ENCODE peak calls at places on chromosome 5, in four cellular contexts. V, J, X and Z are unnamed samples.

GRCh38 chr5:33343661-33344327 is 97.0 kb upstream of the TARS1 start:
- DNase-seq in J (no peak), V (peak), X (no peak), Z (no peak)

GRCh38 chr5:96203761-96204160 is 229.3 kb downstream of the PCSK1 start:
- DNase-seq in X (no peak), J (no peak), V (no peak), Z (no peak)

GRCh38 chr5:125181159-125181558 is 434.7 kb upstream of the ZNF608 start:
- DNase-seq in X (no peak), J (no peak), V (no peak), Z (no peak)

GRCh38 chr5:7412369-7412768 is 16.4 kb downstream of the ADCY2 start:
- DNase-seq in X (no peak), V (no peak), J (no peak), Z (no peak)

GRCh38 chr5:106290841-106291240 is 1379.9 kb downstream of the EFNA5 start:
- DNase-seq in X (no peak), V (no peak), J (no peak), Z (no peak)

GRCh38 chr5:168365581-168366081 is 74.2 kb downstream of the WWC1 start:
- DNase-seq in V (no peak), X (peak), J (no peak), Z (peak)

GRCh38 chr5:102853680-102854079 is 98.6 kb downstream of the PAM start:
- DNase-seq in J (no peak), V (peak), X (no peak), Z (no peak)

GRCh38 chr5:112923148-112923917 is 1.3 kb upstream of the REEP5 start:
- DNase-seq in X (no peak), J (no peak), V (no peak), Z (no peak)

GRCh38 chr5:102762095-102762534 is 7.0 kb downstream of the PAM start:
- DNase-seq in J (no peak), X (no peak), V (peak), Z (no peak)

GRCh38 chr5:150298701-150299451 is 3.8 kb downstream of the ARSI start:
- DNase-seq in J (no peak), X (no peak), V (no peak), Z (peak)

GRCh38 chr5:159504857-159505304 is 174.6 kb upstream of the IL12B start:
- DNase-seq in J (no peak), X (peak), V (no peak), Z (peak)

GRCh38 chr5:143376911-143377838 is 26.3 kb downstream of the NR3C1 start:
- DNase-seq in J (no peak), V (peak), X (no peak), Z (peak)

GRCh38 chr5:79507251-79508205 is 6.4 kb downstream of the HOMER1 start:
- DNase-seq in J (no peak), V (peak), X (no peak), Z (no peak)
- H3K27ac ChIP-seq in J (no peak), V (no peak), X (no peak), Z (no peak)

DNA sequence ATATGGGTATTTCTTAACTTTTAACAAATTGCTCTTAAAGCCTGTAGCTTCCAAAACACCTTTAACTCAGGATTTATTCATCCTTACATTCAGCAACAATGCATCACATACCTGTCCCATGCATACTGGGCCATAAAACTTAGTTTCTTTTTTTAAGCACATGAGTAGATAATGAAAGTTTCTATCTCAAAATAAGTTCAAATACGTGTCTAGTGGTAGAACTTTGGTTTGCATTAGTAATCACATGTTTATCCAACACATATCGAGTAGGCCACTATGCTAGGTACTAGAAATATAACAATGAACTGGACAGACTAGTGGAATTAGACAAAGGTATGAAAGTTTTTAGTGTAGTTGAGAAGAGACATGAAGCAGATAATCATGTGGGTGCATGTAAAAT is 99.6 kb downstream of the DOCK2 start:
- DNase-seq in J (no peak), X (no peak), V (no peak), Z (no peak)
- H3K4me3 ChIP-seq in J (no peak), X (no peak), V (no peak), Z (no peak)

GRCh38 chr5:43833966-43834365 is 231.0 kb downstream of the NNT start:
- DNase-seq in J (no peak), V (no peak), X (no peak), Z (no peak)

GRCh38 chr5:43840424-43841232 is 237.6 kb downstream of the NNT start:
- DNase-seq in J (no peak), X (no peak), V (no peak), Z (no peak)

GRCh38 chr5:43839218-43839617 is 236.2 kb downstream of the NNT start:
- DNase-seq in J (no peak), X (no peak), V (peak), Z (no peak)
- H3K27ac ChIP-seq in J (no peak), X (no peak), V (no peak), Z (no peak)

GRCh38 chr5:142129447-142129846 is 20.9 kb downstream of the NDFIP1 start:
- DNase-seq in V (no peak), J (no peak), X (no peak), Z (no peak)

GRCh38 chr5:142122116-142122515 is 13.5 kb downstream of the NDFIP1 start:
- DNase-seq in J (no peak), V (no peak), X (no peak), Z (no peak)

GRCh38 chr5:142125378-142125777 is 16.8 kb downstream of the NDFIP1 start:
- DNase-seq in V (no peak), J (no peak), X (no peak), Z (no peak)

GRCh38 chr5:142128675-142129208 is 20.2 kb downstream of the NDFIP1 start:
- DNase-seq in J (no peak), X (no peak), V (no peak), Z (no peak)

GRCh38 chr5:142125963-142126362 is 17.4 kb downstream of the NDFIP1 start:
- DNase-seq in J (no peak), V (no peak), X (no peak), Z (no peak)
- H3K4me3 ChIP-seq in J (no peak), V (no peak), X (no peak), Z (no peak)

GRCh38 chr5:68259696-68260095 is 44.1 kb downstream of the PIK3R1 start:
- DNase-seq in X (no peak), J (no peak), V (no peak), Z (no peak)

GRCh38 chr5:68261174-68262021 is 45.8 kb downstream of the PIK3R1 start:
- DNase-seq in V (no peak), X (no peak), J (no peak), Z (no peak)

GRCh38 chr5:68260455-68260854 is 44.9 kb downstream of the PIK3R1 start:
- DNase-seq in J (no peak), X (no peak), V (no peak), Z (no peak)

GRCh38 chr5:68257207-68257606 is 41.7 kb downstream of the PIK3R1 start:
- DNase-seq in X (no peak), J (no peak), V (no peak), Z (no peak)

DNA sequence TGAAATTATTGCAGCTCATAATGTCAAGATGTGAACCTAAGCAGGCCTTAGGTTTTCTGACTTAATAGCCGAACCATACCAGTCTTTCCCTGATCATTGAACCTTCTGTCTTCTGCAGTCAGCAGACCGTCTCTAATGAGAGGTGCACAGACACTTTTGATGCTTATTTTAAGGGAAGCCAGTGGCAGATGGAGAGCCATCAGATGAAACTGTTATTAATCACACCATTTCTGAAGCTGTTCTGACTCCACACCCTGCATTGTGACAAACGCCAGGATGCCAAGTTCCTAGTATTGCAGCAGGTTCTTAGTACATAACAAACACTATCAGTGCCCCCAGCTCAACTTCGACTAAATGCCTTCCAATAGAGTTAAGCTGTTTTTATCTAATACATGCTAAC is 43.0 kb downstream of the PIK3R1 start:
- DNase-seq in X (no peak), J (no peak), V (no peak), Z (no peak)
- H3K27ac ChIP-seq in X (no peak), J (no peak), V (no peak), Z (no peak)

GRCh38 chr5:161847896-161848510 is at the start of gene GABRA1:
- DNase-seq in J (no peak), X (no peak), V (no peak), Z (peak)
- H3K4me3 ChIP-seq in J (no peak), X (no peak), V (no peak), Z (no peak)

DNA sequence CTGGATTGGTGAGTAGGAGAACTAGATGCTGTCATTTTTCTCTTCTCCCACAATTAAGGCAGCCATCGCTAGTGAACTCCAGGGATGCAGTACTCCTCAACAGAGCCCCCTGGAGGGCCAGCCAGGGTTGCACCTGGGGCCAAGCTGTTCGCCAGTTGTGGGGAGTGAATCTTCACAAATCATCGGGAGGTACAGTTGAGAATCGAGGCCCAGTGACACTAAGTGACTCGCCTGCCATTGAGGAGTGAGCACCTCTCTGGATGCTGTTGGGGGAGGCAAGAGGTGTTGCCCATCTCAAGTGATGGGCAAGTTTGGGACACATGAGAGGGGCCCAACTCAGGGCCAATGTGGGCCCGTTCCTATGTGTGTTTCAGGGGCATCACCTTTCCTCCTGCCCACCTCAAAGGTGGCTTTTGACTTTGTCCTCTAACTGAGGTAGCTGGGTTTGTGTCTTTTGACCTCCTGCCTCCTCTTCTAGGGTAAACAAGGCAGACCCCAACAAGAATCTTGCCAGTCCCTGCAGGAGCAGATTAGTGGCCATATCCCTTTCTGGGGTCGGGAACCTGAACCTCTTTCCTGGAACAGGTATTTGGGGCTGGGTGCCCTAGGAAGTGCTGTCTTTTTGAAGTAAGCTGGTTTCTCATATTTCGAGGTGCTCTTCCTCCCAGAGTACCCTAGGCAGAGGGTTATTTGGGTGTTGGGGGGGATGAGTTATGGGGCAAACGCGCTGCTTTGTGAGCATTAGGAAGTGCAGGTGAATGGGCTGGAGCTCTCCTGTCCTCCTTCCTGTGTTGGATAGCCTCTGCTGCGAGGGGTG is 181.2 kb downstream of the MACROH2A1 start:
- DNase-seq in J (no peak), V (no peak), X (no peak), Z (no peak)
- H3K27ac ChIP-seq in J (no peak), V (no peak), X (no peak), Z (no peak)

GRCh38 chr5:68189171-68189570 is 26.4 kb upstream of the PIK3R1 start:
- DNase-seq in X (no peak), J (no peak), V (no peak), Z (no peak)

GRCh38 chr5:68192679-68193060 is 22.9 kb upstream of the PIK3R1 start:
- DNase-seq in V (no peak), X (no peak), J (no peak), Z (no peak)

GRCh38 chr5:68189613-68190012 is 25.9 kb upstream of the PIK3R1 start:
- DNase-seq in V (no peak), J (no peak), X (no peak), Z (no peak)

GRCh38 chr5:68182534-68182933 is 33.0 kb upstream of the PIK3R1 start:
- DNase-seq in J (no peak), X (no peak), V (no peak), Z (no peak)

GRCh38 chr5:68187268-68188055 is 28.1 kb upstream of the PIK3R1 start:
- DNase-seq in J (peak), X (peak), V (peak), Z (peak)
- H3K4me3 ChIP-seq in J (peak), X (no peak), V (no peak), Z (no peak)

DNA sequence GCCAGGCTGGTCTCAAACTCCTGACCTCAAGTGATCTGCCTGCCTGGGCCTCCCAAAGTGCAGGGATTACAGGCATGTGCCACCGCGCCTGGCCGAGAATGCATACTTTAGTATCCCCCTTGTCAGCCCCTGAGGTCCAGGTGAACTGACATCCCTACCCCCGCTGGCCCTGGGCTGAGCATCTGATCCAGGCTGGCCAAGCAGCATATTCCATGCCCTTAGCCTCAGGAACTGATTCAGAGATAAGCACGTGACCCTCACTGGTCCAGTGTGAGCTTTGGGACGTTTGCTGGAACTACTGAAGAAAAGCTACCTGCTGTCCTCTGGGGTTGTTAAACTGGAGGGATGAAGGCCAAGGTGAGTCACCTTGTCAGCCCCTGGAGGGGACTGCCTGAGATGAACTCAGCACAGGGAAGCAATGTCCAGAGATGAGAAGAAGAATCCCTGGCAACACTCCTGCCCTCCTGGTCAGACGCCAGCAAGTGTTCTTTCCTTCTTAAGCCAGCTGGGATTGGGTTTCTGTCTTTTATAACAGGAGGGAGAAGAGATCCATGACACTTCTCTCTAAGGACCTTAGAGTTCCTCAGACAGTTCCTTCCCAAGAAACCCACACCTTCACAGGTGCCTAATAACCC is 59.1 kb upstream of the FBXW11 start:
- DNase-seq in J (no peak), V (no peak), X (no peak), Z (no peak)
- H3K27ac ChIP-seq in J (no peak), V (no peak), X (no peak), Z (no peak)